ENCODE peak calls at places on chromosome 9, in seven cellular contexts. S is iPS-NIHi11; W is SK-N-MC; U is effector CD4-positive, alpha-beta T cell; Z is NCI-H1417; B is HuH-7.5; F is NCI-H748 treated with DMSO at 0.1 percent for 48 hours. X is an unnamed sample.

GRCh38 chr9:12133416-12133815 is 559.8 kb upstream of the TYRP1 start:
- DNase-seq in U (no peak), Z (no peak), B (no peak), W (no peak), F (no peak), S (no peak), X (no peak)

GRCh38 chr9:137034039-137034708 is 2.3 kb upstream of the FUT7 start:
- DNase-seq in Z (no peak), W (no peak), S (no peak), U (no peak), F (no peak), B (no peak), X (no peak)

GRCh38 chr9:122954253-122954691 is 13.5 kb downstream of the RABGAP1 start:
- DNase-seq in Z (no peak), S (no peak), W (no peak), F (no peak), B (no peak), U (no peak), X (no peak)

GRCh38 chr9:129944501-129945116 is 98.4 kb downstream of the FNBP1 start:
- DNase-seq in Z (no peak), W (no peak), U (peak), S (no peak), F (no peak), B (no peak), X (no peak)

GRCh38 chr9:69036319-69036718 is 767 bp downstream of the FXN start:
- DNase-seq in W (no peak), S (no peak), U (no peak), B (peak), F (no peak), Z (no peak), X (no peak)

GRCh38 chr9:131635285-131635684 is 90.0 kb downstream of the PRRT1B start:
- DNase-seq in W (no peak), B (peak), Z (peak), S (peak), F (no peak), U (peak), X (no peak)

GRCh38 chr9:134332266-134332665 is 6.0 kb downstream of the RXRA start:
- DNase-seq in U (no peak), F (no peak), Z (no peak), W (no peak), S (no peak), B (no peak), X (no peak)

GRCh38 chr9:20040991-20041606 is 252.3 kb upstream of the SLC24A2 start:
- DNase-seq in S (no peak), Z (no peak), W (no peak), F (peak), U (no peak), B (no peak), X (no peak)

GRCh38 chr9:121610638-121610953 is 40.8 kb upstream of the DAB2IP start:
- DNase-seq in U (no peak), Z (no peak), S (peak), B (no peak), F (no peak), W (no peak), X (no peak)

GRCh38 chr9:122088880-122089567 is 4.1 kb downstream of the TTLL11 start:
- DNase-seq in F (no peak), S (no peak), U (no peak), Z (no peak), W (no peak), B (no peak), X (no peak)

GRCh38 chr9:3908731-3909130 is 382.9 kb upstream of the RFX3 start:
- DNase-seq in W (no peak), Z (no peak), S (no peak), F (no peak), U (no peak), B (no peak), X (no peak)

GRCh38 chr9:124342946-124343485 is 72.2 kb downstream of the PSMB7 start:
- DNase-seq in W (no peak), B (no peak), U (no peak), S (peak), F (no peak), Z (peak), X (no peak)

GRCh38 chr9:95816716-95817115 is 58.8 kb upstream of the ERCC6L2 start:
- DNase-seq in W (no peak), Z (no peak), B (no peak), F (no peak), U (no peak), S (no peak), X (no peak)

GRCh38 chr9:128296340-128297220 is 20.5 kb downstream of the SWI5 start:
- DNase-seq in F (no peak), B (no peak), Z (no peak), U (no peak), W (no peak), S (no peak), X (no peak)

GRCh38 chr9:14004110-14004509 is 309.8 kb downstream of the NFIB start:
- DNase-seq in B (no peak), S (no peak), U (no peak), W (no peak), F (no peak), Z (no peak), X (no peak)

GRCh38 chr9:26321935-26322334 is 570.7 kb downstream of the CAAP1 start:
- DNase-seq in W (no peak), B (no peak), S (no peak), F (no peak), Z (no peak), U (no peak), X (no peak)

GRCh38 chr9:27572566-27572917 is 739 bp downstream of the C9orf72 start:
- DNase-seq in W (no peak), B (peak), U (peak), S (peak), Z (peak), F (peak), X (no peak)

GRCh38 chr9:82404484-82405280 is 416.1 kb downstream of the SPATA31D1 start:
- DNase-seq in B (no peak), W (no peak), U (no peak), F (no peak), Z (no peak), S (no peak), X (no peak)

GRCh38 chr9:137267933-137268355 is 9.6 kb upstream of the TOR4A start:
- DNase-seq in U (no peak), S (no peak), B (no peak), Z (no peak), W (no peak), F (no peak), X (no peak)

GRCh38 chr9:97510797-97511761 is 9.6 kb downstream of the TMOD1 start:
- DNase-seq in W (no peak), S (no peak), B (no peak), U (no peak), F (no peak), Z (peak), X (peak)

GRCh38 chr9:115517335-115518075 is 399.5 kb upstream of the TNC start:
- DNase-seq in Z (no peak), B (no peak), S (no peak), W (no peak), U (no peak), F (no peak), X (no peak)

GRCh38 chr9:125509476-125509875 is 197.5 kb downstream of the MAPKAP1 start:
- DNase-seq in S (no peak), W (no peak), F (no peak), Z (no peak), B (no peak), U (no peak), X (no peak)

GRCh38 chr9:92664394-92665152 is 5.4 kb downstream of the IPPK start:
- DNase-seq in F (no peak), Z (no peak), B (no peak), U (no peak), W (no peak), S (no peak), X (no peak)

GRCh38 chr9:69931340-69931739 is 110.7 kb downstream of the CFAP95 start:
- DNase-seq in U (no peak), W (no peak), F (no peak), B (no peak), S (peak), Z (peak), X (no peak)

GRCh38 chr9:134566196-134566822 is 75.3 kb upstream of the COL5A1 start:
- DNase-seq in W (no peak), U (no peak), S (no peak), F (no peak), B (no peak), Z (no peak), X (no peak)

GRCh38 chr9:123049589-123050222 is 16.2 kb downstream of the GPR21 start:
- DNase-seq in Z (no peak), U (no peak), B (no peak), F (no peak), S (peak), W (peak), X (no peak)

GRCh38 chr9:4138781-4139180 is 161.1 kb downstream of the GLIS3 start:
- DNase-seq in Z (no peak), F (no peak), B (no peak), S (no peak), W (no peak), U (no peak), X (no peak)